ENCODE peak calls at places on chromosome 3, in ten cellular contexts. B is lower lobe of right lung; O is CD8-positive, alpha-beta T cell; C is CD8-positive, alpha-beta memory T cell; Y is GM23338; K is left ventricle myocardium inferior; U is body of pancreas; I is cardiac muscle cell; F is naive thymus-derived CD4-positive, alpha-beta T cell; G is gastrocnemius medialis. N is an unnamed sample. For H3K4me1, the result is how much of the 10 kb centered on the place peaks cover.

GRCh38 chr3:126119008-126119675 is 35.2 kb upstream of the SLC41A3 start:
- DNase-seq in B (no peak), O (peak), C (no peak), Y (no peak), K (no peak), U (no peak), I (no peak), F (no peak), G (peak), N (no peak)

GRCh38 chr3:70615286-70615685 is 302.8 kb upstream of the MDFIC2 start:
- DNase-seq in B (no peak), O (no peak), C (no peak), Y (peak), K (no peak), U (no peak), I (no peak), F (no peak), G (no peak), N (no peak)

GRCh38 chr3:126208618-126209256 is 28.4 kb upstream of the ALDH1L1 start:
- DNase-seq in B (peak), O (no peak), C (no peak), Y (no peak), K (peak), U (peak), I (peak), F (no peak), G (peak), N (no peak)

GRCh38 chr3:52481819-52482521 is 13.2 kb upstream of the STAB1 start:
- DNase-seq in B (no peak), O (no peak), C (no peak), Y (peak), K (no peak), U (no peak), I (peak), F (no peak), G (no peak), N (no peak)

GRCh38 chr3:41075958-41076357 is 123.3 kb upstream of the CTNNB1 start:
- DNase-seq in B (no peak), O (no peak), C (no peak), Y (peak), K (peak), U (peak), I (peak), F (no peak), G (peak), N (no peak)

GRCh38 chr3:64351713-64352595 is 126.7 kb upstream of the PRICKLE2 start:
- DNase-seq in B (peak), O (no peak), C (no peak), Y (no peak), K (no peak), U (peak), I (peak), F (no peak), G (no peak), N (no peak)

GRCh38 chr3:15634671-15635661 is 33.4 kb downstream of the BTD start:
- DNase-seq in B (no peak), O (no peak), C (no peak), Y (no peak), K (no peak), U (peak), I (peak), F (no peak), G (peak), N (no peak)

GRCh38 chr3:81699921-81700320 is 61.5 kb downstream of the GBE1 start:
- DNase-seq in B (no peak), O (no peak), C (no peak), Y (no peak), K (no peak), U (no peak), I (no peak), F (no peak), G (no peak), N (no peak)

GRCh38 chr3:186722457-186722856 is 5.3 kb downstream of the KNG1 start:
- DNase-seq in B (no peak), O (no peak), C (no peak), Y (peak), K (no peak), U (no peak), I (peak), F (no peak), G (no peak), N (no peak)

GRCh38 chr3:66224220-66224619 is 3.4 kb downstream of the SLC25A26 start:
- DNase-seq in B (no peak), O (no peak), C (no peak), Y (no peak), K (no peak), U (no peak), I (no peak), F (no peak), G (no peak), N (no peak)

GRCh38 chr3:88807471-88808090 is 299.8 kb upstream of the EPHA3 start:
- DNase-seq in B (no peak), O (no peak), C (no peak), Y (no peak), K (no peak), U (no peak), I (peak), F (no peak), G (no peak), N (no peak)

GRCh38 chr3:104198136-104198535 is 1168.6 kb upstream of the ALCAM start:
- DNase-seq in B (no peak), O (no peak), C (no peak), Y (no peak), K (no peak), U (no peak), I (no peak), F (no peak), G (no peak), N (no peak)

GRCh38 chr3:130838898-130839572 is 54.8 kb upstream of the ATP2C1 start:
- DNase-seq in B (no peak), O (no peak), C (no peak), Y (no peak), K (no peak), U (no peak), I (no peak), F (no peak), G (no peak), N (no peak)

GRCh38 chr3:89957461-89957860 is 850.0 kb downstream of the EPHA3 start:
- DNase-seq in B (no peak), O (no peak), C (no peak), Y (no peak), K (no peak), U (no peak), I (peak), F (no peak), G (no peak), N (no peak)

GRCh38 chr3:124395584-124396340 is 334.5 kb upstream of the UMPS start:
- DNase-seq in B (no peak), O (no peak), C (no peak), Y (no peak), K (peak), U (peak), I (peak), F (no peak), G (no peak), N (no peak)

GRCh38 chr3:155407331-155407730 is 113.8 kb upstream of the STRIT1 start:
- DNase-seq in B (no peak), O (no peak), C (no peak), Y (no peak), K (no peak), U (no peak), I (no peak), F (no peak), G (no peak), N (no peak)

GRCh38 chr3:102174832-102175374 is 259.9 kb upstream of the ZPLD1 start:
- DNase-seq in B (no peak), O (no peak), C (no peak), Y (no peak), K (no peak), U (no peak), I (no peak), F (no peak), G (no peak), N (no peak)

GRCh38 chr3:157443873-157444770 is 7.5 kb downstream of the PTX3 start:
- DNase-seq in B (no peak), O (no peak), C (no peak), Y (no peak), K (no peak), U (no peak), I (peak), F (no peak), G (no peak), N (no peak)

GRCh38 chr3:194714564-194714963 is 28.9 kb downstream of the FAM43A start:
- DNase-seq in B (no peak), O (no peak), C (no peak), Y (no peak), K (no peak), U (no peak), I (no peak), F (no peak), G (no peak), N (no peak)

GRCh38 chr3:46950177-46950576 is 26.4 kb downstream of the CCDC12 start:
- DNase-seq in B (no peak), O (no peak), C (no peak), Y (no peak), K (no peak), U (no peak), I (no peak), F (no peak), G (no peak), N (no peak)

GRCh38 chr3:136835079-136835816 is 16.3 kb downstream of the SLC35G2 start:
- DNase-seq in B (no peak), O (no peak), C (no peak), Y (no peak), K (no peak), U (no peak), I (no peak), F (no peak), G (no peak), N (no peak)

GRCh38 chr3:67640023-67640660 is 14.3 kb downstream of the SUCLG2 start:
- DNase-seq in B (no peak), O (no peak), C (no peak), Y (no peak), K (no peak), U (no peak), I (no peak), F (no peak), G (peak), N (no peak)

GRCh38 chr3:129888739-129889138 is 4.8 kb downstream of the TMCC1 start:
- DNase-seq in B (no peak), O (no peak), C (no peak), Y (no peak), K (no peak), U (no peak), I (peak), F (no peak), G (no peak), N (no peak)

GRCh38 chr3:185153861-185154629 is 1.2 kb upstream of the C3orf70 start:
- DNase-seq in B (no peak), O (no peak), C (no peak), Y (peak), K (no peak), U (no peak), I (no peak), F (no peak), G (no peak), N (no peak)
- H3K4me3 ChIP-seq in B (no peak), O (no peak), C (no peak), Y (peak), K (peak), U (no peak), I (no peak), F (no peak), G (no peak), N (no peak)

GRCh38 chr3:111781561-111782446 is 77.3 kb upstream of the PHLDB2 start:
- DNase-seq in B (no peak), O (no peak), C (no peak), Y (no peak), K (no peak), U (no peak), I (no peak), F (no peak), G (no peak), N (no peak)
- H3K4me1 ChIP-seq in B (under half), O (under half), C (under half), Y (under half), K (under half), U (under half), I (under half), F (under half), G (under half), N (under half)

GRCh38 chr3:128493221-128494151 is 485 bp upstream of the GATA2 start:
- DNase-seq in B (no peak), O (no peak), C (no peak), Y (no peak), K (no peak), U (no peak), I (no peak), F (no peak), G (no peak), N (no peak)
- H3K4me3 ChIP-seq in B (peak), O (no peak), C (no peak), Y (peak), K (peak), U (no peak), I (peak), F (no peak), G (no peak), N (no peak)

GRCh38 chr3:197795200-197795599 is 4.1 kb downstream of the LRCH3 start:
- DNase-seq in B (no peak), O (no peak), C (no peak), Y (no peak), K (no peak), U (no peak), I (peak), F (no peak), G (no peak), N (no peak)

GRCh38 chr3:197796087-197796486 is 5.0 kb downstream of the LRCH3 start:
- DNase-seq in B (no peak), O (no peak), C (no peak), Y (no peak), K (no peak), U (no peak), I (no peak), F (no peak), G (no peak), N (no peak)

GRCh38 chr3:197800379-197800778 is 9.3 kb downstream of the LRCH3 start:
- DNase-seq in B (no peak), O (no peak), C (no peak), Y (no peak), K (no peak), U (no peak), I (peak), F (no peak), G (no peak), N (no peak)

GRCh38 chr3:197801801-197802504 is 10.9 kb downstream of the LRCH3 start:
- DNase-seq in B (no peak), O (no peak), C (no peak), Y (peak), K (no peak), U (peak), I (peak), F (peak), G (no peak), N (peak)

GRCh38 chr3:197798863-197799262 is 7.8 kb downstream of the LRCH3 start:
- DNase-seq in B (no peak), O (no peak), C (no peak), Y (no peak), K (no peak), U (no peak), I (no peak), F (no peak), G (no peak), N (no peak)
- H3K4me1 ChIP-seq in B (under half), O (under half), C (under half), Y (under half), K (half or more), U (under half), I (under half), F (under half), G (half or more), N (half or more)

N was measured in CD4-positive, alpha-beta memory T cell.